ENCODE peak calls at places on chromosomes 11 and 22, in eight cellular contexts. F is endothelial cell, X is psoas muscle, O is GM20000, Y is thoracic aorta, K is cardiac muscle cell, M is Calu3, J is endothelial cell of umbilical vein. E is an unnamed sample.

GRCh38 chr11:3639841-3640240 is 2.0 kb downstream of the ART5 start:
- DNase-seq in J (no peak), K (no peak), Y (no peak), X (no peak), O (no peak), F (no peak), M (no peak), E (no peak)

GRCh38 chr11:128524172-128524571 is 63.2 kb downstream of the ETS1 start:
- DNase-seq in K (peak), M (no peak), J (no peak), Y (no peak), X (no peak), O (no peak), F (no peak), E (no peak)

GRCh38 chr11:12962306-12962705 is 46.8 kb upstream of the RASSF10 start:
- DNase-seq in F (no peak), O (no peak), M (no peak), J (no peak), X (no peak), K (no peak), Y (no peak), E (no peak)

GRCh38 chr11:9802291-9802861 is 138.5 kb downstream of the SWAP70 start:
- DNase-seq in F (no peak), X (no peak), Y (no peak), K (peak), O (no peak), J (no peak), M (no peak), E (no peak)

GRCh38 chr11:66906077-66906929 is 49.4 kb downstream of the LRFN4 start:
- DNase-seq in F (no peak), X (no peak), Y (no peak), M (no peak), O (no peak), J (no peak), K (peak), E (no peak)

GRCh38 chr11:37710031-37710430 is 1112.0 kb upstream of the RAG2 start:
- DNase-seq in X (no peak), J (no peak), Y (no peak), M (no peak), O (no peak), K (peak), F (no peak), E (no peak)

GRCh38 chr11:127451852-127452251 is 451.3 kb upstream of the KIRREL3 start:
- DNase-seq in O (no peak), Y (no peak), F (no peak), J (no peak), X (peak), M (no peak), K (no peak), E (no peak)

GRCh38 chr11:95503047-95503446 is 272.0 kb upstream of the SESN3 start:
- DNase-seq in J (no peak), M (no peak), X (no peak), K (peak), F (no peak), Y (no peak), O (no peak), E (no peak)

GRCh38 chr11:3056296-3057068 is 741 bp downstream of the CARS1 start:
- DNase-seq in F (no peak), O (no peak), Y (no peak), K (no peak), M (peak), J (peak), X (no peak), E (peak)

GRCh38 chr22:44423556-44423955 is 74.5 kb downstream of the RTL6 start:
- DNase-seq in F (no peak), J (no peak), M (no peak), X (no peak), K (no peak), Y (no peak), O (no peak), E (no peak)

GRCh38 chr11:3781423-3781822 is 15.9 kb downstream of the NUP98 start:
- DNase-seq in F (no peak), X (no peak), M (no peak), J (no peak), K (peak), O (no peak), Y (no peak), E (no peak)

GRCh38 chr11:44608654-44609027 is 43.2 kb downstream of the CD82 start:
- DNase-seq in M (no peak), O (no peak), F (no peak), Y (no peak), K (no peak), X (no peak), J (no peak), E (no peak)

GRCh38 chr11:17578296-17578695 is 31.2 kb downstream of the OTOG start:
- DNase-seq in K (no peak), Y (no peak), F (no peak), J (no peak), O (no peak), M (no peak), X (no peak), E (no peak)

GRCh38 chr11:80860632-80861031 is 1419.8 kb upstream of the TENM4 start:
- DNase-seq in K (peak), J (peak), M (no peak), F (no peak), Y (no peak), O (no peak), X (no peak), E (no peak)

GRCh38 chr11:134418119-134418840 is 6.2 kb upstream of the B3GAT1 start:
- DNase-seq in K (peak), O (no peak), F (peak), X (no peak), Y (no peak), J (peak), M (no peak), E (peak)

GRCh38 chr11:81220166-81220895 is 1513.3 kb downstream of the FAM181B start:
- DNase-seq in J (no peak), F (no peak), Y (no peak), O (no peak), X (no peak), K (no peak), M (no peak), E (no peak)

GRCh38 chr11:13495929-13496328 is at the start of gene PTH:
- DNase-seq in F (no peak), O (no peak), Y (no peak), K (no peak), J (no peak), X (no peak), M (no peak), E (no peak)

GRCh38 chr11:18310800-18311340 is 11.1 kb downstream of the HPS5 start:
- DNase-seq in F (no peak), Y (no peak), O (peak), M (peak), X (no peak), J (no peak), K (peak), E (no peak)

GRCh38 chr22:36156515-36157419 is 3.8 kb downstream of the APOL3 start:
- DNase-seq in J (peak), K (peak), O (peak), Y (peak), M (peak), X (peak), F (peak), E (peak)

GRCh38 chr22:37260939-37261338 is 16.9 kb upstream of the RAC2 start:
- DNase-seq in K (peak), F (peak), O (peak), J (peak), M (peak), Y (no peak), X (no peak), E (peak)

GRCh38 chr11:110991621-110992355 is 253.7 kb upstream of the POU2AF2 start:
- DNase-seq in J (no peak), M (no peak), Y (no peak), K (peak), O (no peak), F (no peak), X (peak), E (no peak)

GRCh38 chr11:47280860-47281259 is 10.9 kb downstream of the MADD start:
- DNase-seq in J (no peak), X (no peak), F (no peak), M (no peak), Y (no peak), K (no peak), O (no peak), E (no peak)

GRCh38 chr11:77073328-77074001 is 6.7 kb downstream of the CAPN5 start:
- DNase-seq in Y (peak), O (peak), X (peak), F (no peak), J (peak), M (peak), K (peak), E (peak)

GRCh38 chr22:22884010-22884887 is 3.4 kb upstream of the IGLL5 start:
- DNase-seq in X (peak), O (peak), K (peak), Y (no peak), M (peak), J (peak), F (peak), E (peak)
- TF ChIP-seq CTCF in X (peak), O (peak), K (peak), Y (no peak), M (peak), J (peak), F (peak), E (peak)

DNA sequence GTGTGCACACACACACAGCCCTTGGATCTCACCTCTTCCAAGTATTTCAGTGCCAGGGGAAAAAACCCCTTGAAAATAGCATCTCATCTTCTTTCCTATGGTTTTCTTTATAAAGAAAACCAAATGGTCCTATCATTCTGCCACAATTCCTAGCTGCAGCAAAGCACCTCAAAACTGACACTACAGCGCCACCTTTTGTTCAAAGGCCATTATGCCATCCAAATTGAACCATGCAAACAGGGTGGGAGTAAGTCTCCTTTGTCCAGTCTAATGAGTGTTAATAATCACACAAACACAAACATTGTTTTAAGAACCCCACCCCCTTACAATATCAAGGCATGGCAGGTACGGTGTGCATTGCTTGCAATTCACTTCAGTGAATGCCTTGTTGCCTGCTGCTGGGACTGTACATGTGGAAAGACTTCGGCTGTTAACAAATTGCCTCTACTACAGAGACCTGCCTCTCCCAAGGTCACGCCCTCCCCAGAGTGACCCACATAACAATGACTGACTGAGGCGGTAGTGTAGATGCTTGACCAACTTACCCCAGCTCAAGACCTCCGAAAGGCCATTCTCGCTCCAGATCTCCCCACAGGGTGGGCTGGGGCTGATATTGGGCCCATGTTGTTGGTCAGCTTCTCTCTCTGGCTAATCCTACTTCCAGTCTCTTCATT is 31.7 kb downstream of the FAM181B start:
- DNase-seq in Y (no peak), O (peak), M (peak), J (peak), X (no peak), K (peak), F (peak), E (peak)
- TF ChIP-seq CTCF in Y (peak), O (peak), M (peak), J (peak), X (peak), K (peak), F (peak), E (peak)

DNA sequence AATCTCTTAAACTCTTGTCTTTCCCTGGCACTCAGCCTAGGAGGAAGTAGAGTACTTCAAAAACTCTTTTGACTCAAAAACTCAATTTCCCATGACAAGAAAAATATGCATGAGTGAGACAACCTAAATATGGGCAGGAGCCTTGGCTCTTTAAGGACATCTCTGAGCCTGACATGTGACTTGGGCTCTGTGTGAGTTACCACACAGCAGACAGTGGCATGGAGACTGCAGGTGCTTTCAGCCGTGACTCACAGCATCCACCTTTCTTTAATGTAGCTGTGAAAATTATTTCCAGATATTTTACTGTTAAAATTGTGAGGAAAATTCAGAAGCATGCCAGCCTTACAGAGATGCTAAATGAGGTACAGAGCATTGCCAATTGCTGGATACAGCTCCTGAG is 97.6 kb upstream of the CCDC179 start:
- DNase-seq in K (no peak), O (no peak), Y (no peak), M (peak), J (no peak), X (no peak), F (no peak), E (no peak)
- TF ChIP-seq CTCF in K (no peak), O (no peak), Y (no peak), M (no peak), J (no peak), X (no peak), F (no peak), E (no peak)

GRCh38 chr11:125364085-125364822 is 131.8 kb downstream of the FEZ1 start:
- DNase-seq in O (no peak), X (no peak), J (no peak), K (peak), F (no peak), M (no peak), Y (no peak), E (no peak)
- TF ChIP-seq CTCF in O (no peak), X (no peak), J (no peak), K (no peak), F (no peak), M (no peak), Y (no peak), E (no peak)

E was measured in nephron progenitor cell.